ENCODE peak calls at places on chromosomes 13 and 19, in nine cellular contexts. Q is GM10248, L is fibroblast of pulmonary artery, K is NCI-H1436, Y is SW 1271, N is HEK293T, F is left lung, E is WTC11, T is NCI-H2227 treated with DMSO at 0.1 percent for 48 hours. J is an unnamed sample.

GRCh38 chr19:54431255-54431838 is 16.1 kb downstream of the TTYH1 start:
- DNase-seq in E (no peak), K (no peak), L (peak), F (no peak), Y (no peak), N (no peak), Q (no peak), T (no peak), J (no peak)

GRCh38 chr19:48844472-48844871 is 8.2 kb upstream of the HSD17B14 start:
- DNase-seq in T (no peak), K (no peak), Y (peak), E (no peak), Q (no peak), F (no peak), L (peak), N (peak), J (no peak)

GRCh38 chr19:34994643-34995471 is 5.3 kb upstream of the GRAMD1A start:
- DNase-seq in F (peak), N (no peak), Y (no peak), K (no peak), E (no peak), L (no peak), T (no peak), Q (no peak), J (no peak)

GRCh38 chr13:50174630-50175029 is 159.4 kb downstream of the KCNRG start:
- DNase-seq in Q (no peak), K (no peak), F (no peak), Y (no peak), L (no peak), N (no peak), T (no peak), E (no peak), J (no peak)

GRCh38 chr19:1272423-1273262 is 2.7 kb upstream of the FAM174C start:
- DNase-seq in N (no peak), T (no peak), K (no peak), Y (no peak), L (no peak), E (no peak), Q (no peak), F (no peak), J (no peak)

GRCh38 chr19:49987159-49987698 is 26.3 kb upstream of the SIGLEC11 start:
- DNase-seq in Q (peak), E (peak), Y (peak), T (no peak), K (no peak), L (peak), N (peak), F (peak), J (peak)

GRCh38 chr19:11239377-11240000 is at the start of gene ANGPTL8:
- DNase-seq in K (no peak), F (no peak), Q (no peak), N (no peak), Y (no peak), E (no peak), T (no peak), L (no peak), J (no peak)

GRCh38 chr19:47430041-47430802 is 10.9 kb upstream of the MEIS3 start:
- DNase-seq in Y (no peak), Q (no peak), L (peak), N (no peak), F (peak), K (no peak), T (no peak), E (peak), J (no peak)

GRCh38 chr19:50328257-50329145 is 676 bp downstream of the KCNC3 start:
- DNase-seq in Q (peak), Y (no peak), K (peak), L (no peak), F (peak), N (no peak), T (no peak), E (peak), J (no peak)

GRCh38 chr19:17385878-17386611 is 8.0 kb downstream of the CCDC194 start:
- DNase-seq in E (peak), N (peak), K (no peak), Q (peak), F (peak), L (peak), Y (peak), T (peak), J (no peak)

GRCh38 chr19:2462635-2463421 is 6.1 kb upstream of the LMNB2 start:
- DNase-seq in N (peak), E (peak), T (peak), Q (no peak), K (no peak), F (peak), L (peak), Y (peak), J (no peak)

GRCh38 chr13:59931621-59932020 is 232.1 kb downstream of the DIAPH3 start:
- DNase-seq in Q (no peak), N (no peak), F (no peak), T (no peak), Y (no peak), E (no peak), K (no peak), L (no peak), J (no peak)

GRCh38 chr19:32622002-32622401 is 41.0 kb downstream of the PDCD5 start:
- DNase-seq in L (no peak), E (no peak), T (no peak), Y (no peak), K (no peak), F (no peak), N (no peak), Q (no peak), J (no peak)

GRCh38 chr13:76703621-76704020 is 182.6 kb downstream of the KCTD12 start:
- DNase-seq in F (no peak), N (no peak), E (no peak), Q (no peak), Y (no peak), T (no peak), K (no peak), L (no peak), J (no peak)

GRCh38 chr19:30565680-30566079 is 193.5 kb downstream of the ZNF536 start:
- DNase-seq in T (no peak), Y (no peak), N (no peak), Q (no peak), K (no peak), F (no peak), E (no peak), L (no peak), J (no peak)

GRCh38 chr13:97403893-97404683 is 29.9 kb upstream of the RAP2A start:
- DNase-seq in T (no peak), F (no peak), E (no peak), K (no peak), L (no peak), N (no peak), Y (no peak), Q (no peak), J (no peak)

GRCh38 chr19:1977116-1977515 is 36.1 kb downstream of the CSNK1G2 start:
- DNase-seq in F (no peak), L (no peak), E (no peak), K (no peak), T (no peak), Q (no peak), Y (no peak), N (no peak), J (no peak)

GRCh38 chr13:113350065-113350937 is 13.6 kb downstream of the GRTP1 start:
- DNase-seq in Q (no peak), T (no peak), K (no peak), Y (no peak), L (no peak), F (no peak), N (no peak), E (no peak), J (no peak)

GRCh38 chr19:16615788-16616187 is 12.2 kb downstream of the MED26 start:
- DNase-seq in K (no peak), Q (no peak), Y (no peak), T (no peak), L (no peak), E (no peak), F (no peak), N (no peak), J (no peak)

GRCh38 chr13:74325106-74325505 is 190.9 kb upstream of the KLF12 start:
- DNase-seq in T (peak), Q (no peak), K (peak), N (peak), L (peak), F (no peak), Y (no peak), E (no peak), J (no peak)

GRCh38 chr13:41645313-41645712 is 188.0 kb downstream of the RGCC start:
- DNase-seq in N (no peak), K (no peak), Q (no peak), L (peak), F (no peak), T (no peak), Y (peak), E (no peak), J (no peak)

GRCh38 chr19:10552596-10553053 is 8.9 kb downstream of the ATG4D start:
- DNase-seq in N (peak), Q (no peak), L (no peak), Y (no peak), E (peak), F (no peak), K (peak), T (no peak), J (no peak)

GRCh38 chr19:39409886-39410619 is 2.4 kb upstream of the PLEKHG2 start:
- DNase-seq in K (peak), L (peak), Y (no peak), E (peak), Q (peak), N (no peak), F (peak), T (peak), J (peak)

GRCh38 chr19:7211191-7211988 is 82.8 kb downstream of the INSR start:
- DNase-seq in K (no peak), N (no peak), Q (no peak), Y (no peak), T (no peak), L (peak), F (no peak), E (no peak), J (no peak)

GRCh38 chr13:37878496-37878895 is 8.9 kb upstream of the TRPC4 start:
- DNase-seq in N (no peak), F (no peak), T (no peak), Y (no peak), Q (no peak), L (peak), K (no peak), E (no peak), J (no peak)

GRCh38 chr13:68304287-68304893 is 1074.3 kb upstream of the PCDH9 start:
- DNase-seq in T (peak), L (peak), E (no peak), F (no peak), Y (peak), Q (peak), K (no peak), N (peak), J (no peak)

GRCh38 chr19:3908266-3909054 is 24.4 kb upstream of the NMRK2 start:
- DNase-seq in K (no peak), L (no peak), Y (no peak), Q (no peak), N (no peak), F (no peak), E (no peak), T (no peak), J (no peak)

GRCh38 chr19:12983561-12984142 is 11.6 kb upstream of the NFIX start:
- DNase-seq in E (peak), F (peak), T (peak), Q (peak), Y (peak), N (peak), L (peak), K (peak), J (peak)

GRCh38 chr19:43798546-43799409 is 3.5 kb downstream of the LYPD5 start:
- DNase-seq in T (peak), Q (peak), Y (no peak), K (peak), F (peak), N (no peak), L (no peak), E (peak), J (no peak)

GRCh38 chr19:49210108-49210900 is 52.7 kb downstream of the TRPM4 start:
- DNase-seq in K (no peak), L (no peak), T (no peak), Y (no peak), Q (no peak), N (peak), E (peak), F (no peak), J (peak)

GRCh38 chr13:30982506-30982905 is 50.0 kb downstream of the TEX26 start:
- DNase-seq in L (no peak), Y (no peak), K (no peak), Q (no peak), F (no peak), E (no peak), N (no peak), T (no peak), J (no peak)

GRCh38 chr19:3658004-3658822 is 31.6 kb upstream of the CACTIN start:
- DNase-seq in L (no peak), Y (no peak), E (no peak), T (no peak), N (no peak), K (no peak), Q (no peak), F (no peak), J (no peak)

GRCh38 chr19:47427241-47428176 is 8.2 kb upstream of the MEIS3 start:
- DNase-seq in E (peak), K (peak), Q (peak), L (peak), Y (peak), T (peak), N (peak), F (peak), J (peak)

GRCh38 chr19:50492303-50493052 is 15.8 kb upstream of the GARIN5A start:
- DNase-seq in N (no peak), T (no peak), F (no peak), Q (no peak), L (no peak), K (peak), Y (no peak), E (no peak), J (no peak)

GRCh38 chr13:113929628-113930615 is 44.0 kb downstream of the C13orf46 start:
- DNase-seq in E (peak), Y (no peak), L (no peak), K (no peak), Q (no peak), F (no peak), N (no peak), T (no peak), J (peak)

GRCh38 chr13:99034333-99035085 is 56.6 kb upstream of the DOCK9 start:
- DNase-seq in N (no peak), L (no peak), Y (no peak), T (no peak), Q (no peak), E (no peak), F (no peak), K (no peak), J (no peak)

GRCh38 chr19:44592451-44592890 is 20.9 kb upstream of the IGSF23 start:
- DNase-seq in E (no peak), F (no peak), L (no peak), K (no peak), Y (peak), T (no peak), N (no peak), Q (no peak), J (no peak)

GRCh38 chr19:41353466-41354342 is at the start of gene TGFB1:
- DNase-seq in E (peak), L (peak), Q (peak), N (peak), K (peak), Y (peak), T (peak), F (peak), J (peak)

GRCh38 chr13:110921209-110921608 is 6.3 kb upstream of the ANKRD10 start:
- DNase-seq in N (no peak), L (no peak), Q (peak), K (no peak), T (no peak), F (no peak), E (no peak), Y (no peak), J (no peak)

GRCh38 chr19:14333101-14333871 is 48.0 kb upstream of the ADGRE5 start:
- DNase-seq in F (no peak), Y (no peak), E (peak), T (peak), Q (peak), N (peak), L (peak), K (no peak), J (no peak)